ENCODE peak calls at places on chromosomes 13 and 19, in four cellular contexts. D is CD8-positive, alpha-beta T cell; O is NCI-H1417 treated with DMSO at 0.1 percent for 48 hours; U is activated T-helper 1 cell treated with anti-CD3 and anti-CD28 coated beads, Interleukin-2, amount 50 U/mL, for 16 hours. M is an unnamed sample.

GRCh38 chr13:40595693-40596092 is 70.7 kb downstream of the FOXO1 start:
- DNase-seq in O (no peak), D (no peak), U (no peak), M (no peak)

GRCh38 chr13:94173312-94173854 is 306.1 kb downstream of the DCT start:
- DNase-seq in O (no peak), D (no peak), U (no peak), M (no peak)

GRCh38 chr13:107864543-107865460 is 350.5 kb downstream of the LIG4 start:
- DNase-seq in O (peak; percentile 71), D (no peak), U (no peak), M (no peak)

GRCh38 chr13:73984949-73985691 is 149.1 kb downstream of the KLF12 start:
- DNase-seq in D (peak; percentile 53), U (peak; percentile 33), O (peak; percentile 55), M (no peak)

GRCh38 chr13:91659583-91660415 is 261.4 kb downstream of the GPC5 start:
- DNase-seq in O (no peak), D (no peak), U (no peak), M (no peak)

GRCh38 chr19:27815985-27816384 is 1397.0 kb downstream of the UQCRFS1 start:
- DNase-seq in O (no peak), U (no peak), D (no peak), M (no peak)

GRCh38 chr13:31201341-31202024 is 1.7 kb downstream of the B3GLCT start:
- DNase-seq in U (no peak), O (no peak), D (no peak), M (no peak)

GRCh38 chr19:38049105-38049649 is 142.2 kb downstream of the SIPA1L3 start:
- DNase-seq in O (no peak), U (peak; percentile 15), D (peak; percentile 36), M (peak; percentile 79)

GRCh38 chr13:39875583-39875982 is 220.1 kb downstream of the COG6 start:
- DNase-seq in O (no peak), U (no peak), D (no peak), M (no peak)

GRCh38 chr13:55341891-55342290 is 1798.8 kb upstream of the PRR20A start:
- DNase-seq in O (no peak), U (no peak), D (no peak), M (no peak)

GRCh38 chr13:31476266-31476665 is 263.1 kb upstream of the RXFP2 start:
- DNase-seq in D (no peak), U (no peak), O (no peak), M (no peak)

GRCh38 chr13:109874921-109875454 is 88.6 kb upstream of the IRS2 start:
- DNase-seq in O (no peak), D (no peak), U (no peak), M (no peak)

GRCh38 chr13:28355822-28356371 is 139.0 kb downstream of the FLT1 start:
- DNase-seq in O (no peak), D (no peak), U (no peak), M (no peak)

GRCh38 chr13:44930907-44931676 is 58.2 kb downstream of the NUFIP1 start:
- DNase-seq in O (no peak), U (no peak), D (no peak), M (no peak)

GRCh38 chr19:55552620-55553019 is 7.3 kb upstream of the SBK3 start:
- DNase-seq in O (no peak), D (no peak), U (no peak), M (no peak)

GRCh38 chr19:19552811-19553210 is 14.7 kb downstream of the CILP2 start:
- DNase-seq in U (no peak), O (no peak), D (no peak), M (no peak)

GRCh38 chr19:48751835-48752510 is 468 bp downstream of the FUT1 start:
- DNase-seq in D (no peak), U (no peak), O (no peak), M (no peak)

GRCh38 chr13:42876810-42877550 is 95.6 kb downstream of the FAM216B start:
- DNase-seq in D (no peak), O (no peak), U (no peak), M (no peak)

GRCh38 chr13:72149701-72150100 is 282.7 kb upstream of the DACH1 start:
- DNase-seq in D (no peak), U (no peak), O (no peak), M (no peak)

M was measured in immature natural killer cell.